ENCODE peak calls at places on chromosomes 4 and X, in four cellular contexts. N, T, L and A are unnamed samples.

GRCh38 chr4:25310066-25310824 is 2.3 kb upstream of the ZCCHC4 start:
- DNase-seq in L (no peak), N (no peak), T (no peak), A (no peak)

GRCh38 chr4:5899881-5900280 is 7.0 kb upstream of the CRMP1 start:
- DNase-seq in N (no peak), T (no peak), L (no peak), A (no peak)

GRCh38 chr4:7204656-7205387 is 12.5 kb downstream of the SORCS2 start:
- DNase-seq in L (peak; percentile 37), T (no peak), N (no peak), A (no peak)

GRCh38 chr4:100366213-100366612 is 151.6 kb downstream of the EMCN start:
- DNase-seq in L (no peak), T (no peak), N (no peak), A (no peak)

GRCh38 chr4:55866290-55866907 is 13.0 kb downstream of the EXOC1 start:
- DNase-seq in N (peak; percentile 82), L (no peak), T (no peak), A (no peak)

GRCh38 chr4:154313004-154313587 is 178.5 kb downstream of the DCHS2 start:
- DNase-seq in N (no peak), L (no peak), T (no peak), A (no peak)

GRCh38 chr4:25098964-25099843 is 61.0 kb downstream of the SEPSECS start:
- DNase-seq in L (no peak), T (no peak), N (peak; percentile 64), A (no peak)

GRCh38 chr4:24063771-24064170 is 173.9 kb upstream of the PPARGC1A start:
- DNase-seq in N (no peak), L (no peak), T (no peak), A (no peak)

GRCh38 chr4:160213377-160213776 is 1110.5 kb downstream of the RAPGEF2 start:
- DNase-seq in N (no peak), L (no peak), T (no peak), A (no peak)

GRCh38 chr4:112287258-112287873 is 1.7 kb upstream of the TIFA start:
- DNase-seq in N (no peak), T (no peak), L (no peak), A (no peak)

GRCh38 chr4:72314869-72315268 is 254.2 kb downstream of the ADAMTS3 start:
- DNase-seq in T (no peak), L (no peak), N (peak; percentile 83), A (no peak)

GRCh38 chr4:3871881-3872833 is 106.0 kb downstream of the ADRA2C start:
- DNase-seq in L (peak; percentile 80), T (no peak), N (no peak), A (no peak)

GRCh38 chr4:165293927-165294649 is 33.4 kb upstream of the MSMO1 start:
- DNase-seq in L (no peak), T (no peak), N (no peak), A (no peak)

GRCh38 chr4:41205130-41205529 is 9.2 kb downstream of the APBB2 start:
- DNase-seq in L (no peak), T (no peak), N (no peak), A (no peak)

GRCh38 chrX:119015407-119016242 is 41.2 kb downstream of the LONRF3 start:
- DNase-seq in T (no peak), L (no peak), N (peak; percentile 90), A (no peak)

GRCh38 chr4:186017801-186018200 is 51.2 kb upstream of the TLR3 start:
- DNase-seq in L (no peak), T (no peak), N (no peak), A (no peak)

GRCh38 chr4:1012031-1012739 is 759 bp downstream of the FGFRL1 start:
- DNase-seq in N (no peak), T (peak; percentile 47), L (no peak), A (peak; percentile 48)

GRCh38 chr4:116636917-116637316 is 448.5 kb downstream of the TRAM1L1 start:
- DNase-seq in N (no peak), T (no peak), L (no peak), A (no peak)

GRCh38 chrX:100368167-100368566 is 41.9 kb downstream of the PCDH19 start:
- DNase-seq in N (no peak), T (no peak), L (no peak), A (no peak)

GRCh38 chr4:147286846-147287587 is 193.9 kb upstream of the EDNRA start:
- DNase-seq in L (no peak), N (peak; percentile 14), T (no peak), A (no peak)

GRCh38 chr4:8940792-8941491 is 69.3 kb upstream of the HMX1 start:
- DNase-seq in L (no peak), T (no peak), N (no peak), A (no peak)
- TF ChIP-seq CTCF in L (peak; percentile 22), T (no peak), N (no peak), A (peak; percentile 39)

GRCh38 chr4:114077610-114078009 is 98.2 kb upstream of the ARSJ start:
- DNase-seq in T (no peak), N (peak; percentile 91), L (no peak), A (no peak)
- TF ChIP-seq CTCF in T (no peak), N (no peak), L (no peak), A (no peak)

DNA sequence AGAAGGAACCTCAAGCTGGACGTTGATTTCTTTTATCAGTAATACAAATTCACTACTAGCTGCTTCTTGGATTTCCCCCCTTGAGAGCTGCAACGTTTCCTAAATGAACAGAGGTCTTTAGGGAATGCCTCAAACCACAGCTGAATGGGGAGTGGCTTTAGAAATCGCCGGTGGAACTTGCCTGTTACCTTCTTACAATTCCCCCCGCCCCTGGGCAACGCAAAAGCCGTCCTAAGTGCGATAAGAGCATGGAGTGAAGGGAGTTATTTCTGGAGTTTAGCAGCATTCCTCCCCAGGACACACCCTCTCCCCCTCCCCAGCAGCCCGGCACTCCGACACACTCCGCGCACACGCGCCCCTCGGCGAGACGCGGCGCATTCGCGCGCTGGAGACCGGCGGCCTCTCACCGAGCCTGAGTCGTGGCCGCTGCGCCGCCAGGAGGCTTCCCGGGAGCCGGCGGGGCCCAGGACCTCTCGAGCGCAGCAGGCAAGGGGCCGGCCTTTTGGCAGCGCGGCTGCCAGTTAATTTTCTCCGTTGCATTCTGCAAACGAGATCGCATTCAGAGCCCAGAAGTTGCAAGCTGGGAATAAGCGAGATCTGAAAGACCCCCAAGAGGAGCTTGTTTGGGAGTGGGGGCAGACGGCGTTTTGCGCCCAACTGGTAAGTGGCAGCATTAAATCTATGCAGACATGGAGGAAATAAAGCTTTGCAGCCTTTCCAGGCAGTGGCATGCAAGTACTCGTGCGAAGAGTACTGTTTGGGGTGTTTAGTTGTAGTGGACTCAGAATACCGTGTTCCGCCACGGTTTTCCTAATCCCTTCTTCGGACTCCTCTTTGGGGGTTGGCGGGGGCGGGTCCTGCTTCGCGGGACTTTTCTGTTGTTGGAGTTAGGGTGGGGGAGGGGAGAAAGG is 134.6 kb downstream of the PALLD start:
- DNase-seq in L (no peak), T (no peak), N (no peak), A (no peak)
- TF ChIP-seq CTCF in L (peak; percentile 77), T (no peak), N (peak; percentile 51), A (no peak)

DNA sequence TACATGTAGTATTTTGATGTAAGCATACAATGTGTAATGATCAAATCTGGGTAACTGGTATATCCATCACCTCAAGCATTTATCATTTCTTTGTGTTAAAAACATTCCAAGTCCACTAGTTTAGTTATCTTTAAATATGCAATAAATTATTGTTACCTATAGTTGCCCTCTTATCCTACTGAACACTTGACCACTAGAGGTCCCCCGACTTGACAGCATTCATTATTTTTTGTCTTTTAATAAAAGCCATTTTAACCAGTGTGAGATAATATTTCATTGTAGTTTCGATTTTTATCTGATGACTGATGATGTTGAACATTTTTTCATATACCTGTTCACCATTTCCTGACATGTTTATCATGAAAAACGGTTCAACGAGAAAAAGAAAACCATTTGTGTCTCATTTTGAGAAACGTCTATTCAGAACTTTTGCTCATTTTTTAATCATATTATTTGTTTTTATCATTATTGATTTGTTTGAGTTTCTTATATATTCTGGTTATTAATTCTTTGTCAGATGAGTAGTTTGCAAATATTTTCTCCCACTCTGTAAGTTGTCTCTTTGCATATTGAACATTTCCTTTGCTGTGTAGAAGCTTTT is 199.0 kb upstream of the CXXC4 start:
- DNase-seq in N (no peak), T (no peak), L (no peak), A (no peak)
- TF ChIP-seq CTCF in N (no peak), T (no peak), L (peak; percentile 55), A (peak; percentile 35)

DNA sequence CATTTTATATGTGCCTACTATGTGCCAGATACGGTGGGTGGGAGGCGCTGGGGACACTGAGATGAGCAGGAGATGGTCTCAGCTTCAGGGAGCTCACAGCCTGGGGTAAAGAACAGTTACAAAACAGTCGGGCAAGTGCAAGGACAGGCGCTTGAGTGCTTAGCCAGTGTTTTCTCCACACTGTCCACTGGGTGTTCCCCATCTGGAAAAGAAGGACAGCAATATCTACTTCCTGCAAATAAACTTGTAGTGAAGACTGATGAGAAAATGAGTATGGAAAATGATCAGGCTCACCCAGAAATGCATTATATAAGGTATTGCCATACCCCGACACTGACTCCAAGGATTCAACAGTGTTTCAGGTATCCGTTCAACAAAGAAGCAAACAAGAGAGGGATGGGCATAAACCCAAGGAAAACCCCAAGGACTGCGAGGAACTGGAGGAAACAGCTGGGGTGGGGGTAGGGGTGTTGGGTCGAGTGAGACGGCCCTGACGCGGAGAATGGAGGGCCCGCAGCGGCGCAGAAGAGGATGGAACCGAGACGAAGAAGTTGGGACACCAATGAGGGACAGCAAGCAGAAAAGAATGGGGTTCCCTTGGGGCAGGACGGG is 805 bp downstream of the TMEM185A start:
- DNase-seq in L (no peak), N (peak; percentile 33), T (no peak), A (no peak)
- TF ChIP-seq CTCF in L (peak; percentile 54), N (peak; percentile 19), T (no peak), A (no peak)

DNA sequence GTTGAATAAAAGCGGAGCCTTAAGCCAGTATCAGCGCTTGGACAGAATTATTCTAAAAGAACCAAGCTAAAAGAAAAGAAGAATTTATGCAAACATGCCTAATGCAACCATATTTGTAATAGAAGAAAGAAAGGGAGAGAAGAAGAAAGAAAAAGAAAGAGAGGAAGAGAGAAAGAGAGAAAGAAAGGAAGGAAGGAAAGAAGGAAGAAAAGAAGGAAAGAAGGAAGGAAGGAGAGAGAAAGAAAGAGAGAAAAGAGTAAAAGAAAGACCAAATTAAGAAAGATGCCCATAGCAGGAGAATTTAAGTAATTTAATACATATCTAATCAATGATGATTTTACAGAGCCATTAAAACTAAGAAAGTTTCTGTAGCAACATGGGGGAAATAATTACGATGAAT is 30.9 kb upstream of the TMEM150C start:
- DNase-seq in T (no peak), N (no peak), L (no peak), A (no peak)
- TF ChIP-seq CTCF in T (no peak), N (no peak), L (no peak), A (no peak)